ENCODE peak calls at places on chromosomes 12 and 14, in ten cellular contexts. C is AG04449, O is OCI-LY7, M is tibial artery, U is neural progenitor cell, W is GM12864, L is mesenchymal stem cell, R is stomach, K is fibroblast of lung, N is psoas muscle. P is an unnamed sample.

GRCh38 chr12:105409881-105410471 is 79.5 kb downstream of the C12orf75 start:
- DNase-seq in O (no peak), U (no peak), W (no peak), R (peak), L (no peak), N (peak), K (peak), C (no peak), M (peak), P (peak)

GRCh38 chr12:95634622-95635621 is 83.6 kb upstream of the USP44 start:
- DNase-seq in W (no peak), L (peak), N (no peak), U (no peak), K (peak), M (no peak), C (no peak), R (peak), O (no peak), P (peak)

GRCh38 chr14:86654558-86655184 is 1124.7 kb downstream of the FLRT2 start:
- DNase-seq in W (no peak), M (no peak), N (no peak), L (peak), O (peak), U (peak), C (no peak), K (peak), R (peak), P (peak)

GRCh38 chr14:35944847-35945246 is 118.7 kb downstream of the BRMS1L start:
- DNase-seq in R (no peak), U (peak), W (no peak), M (no peak), O (peak), C (no peak), L (no peak), K (no peak), N (no peak), P (no peak)

GRCh38 chr12:64670856-64671639 is 60.8 kb downstream of the RASSF3 start:
- DNase-seq in M (no peak), L (peak), K (peak), U (no peak), O (no peak), N (no peak), C (no peak), R (peak), W (no peak), P (peak)

GRCh38 chr14:86402547-86402946 is 872.6 kb downstream of the FLRT2 start:
- DNase-seq in R (no peak), O (no peak), L (no peak), W (no peak), N (no peak), C (no peak), K (no peak), M (no peak), U (no peak), P (no peak)

GRCh38 chr14:68692916-68693771 is 99.7 kb downstream of the ZFP36L1 start:
- DNase-seq in U (no peak), L (peak), O (no peak), N (no peak), M (peak), W (no peak), K (peak), R (no peak), C (peak), P (peak)

GRCh38 chr12:93978553-93978952 is 169.8 kb upstream of the PLXNC1 start:
- DNase-seq in K (peak), U (no peak), C (peak), W (no peak), R (no peak), M (no peak), L (peak), O (no peak), N (no peak), P (peak)

GRCh38 chr14:55366271-55366670 is 45.4 kb downstream of the ATG14 start:
- DNase-seq in N (no peak), R (no peak), M (no peak), W (no peak), C (peak), K (peak), L (peak), O (no peak), U (no peak), P (peak)

GRCh38 chr12:65496617-65497016 is 218.1 kb downstream of the MSRB3 start:
- DNase-seq in K (peak), L (peak), W (no peak), U (no peak), M (no peak), R (no peak), N (peak), C (no peak), O (no peak), P (peak)

GRCh38 chr14:60648169-60648933 is 926 bp downstream of the SIX1 start:
- DNase-seq in R (no peak), U (peak), N (peak), W (no peak), L (no peak), M (peak), C (no peak), K (no peak), O (no peak), P (peak)

GRCh38 chr14:69882915-69883314 is 3.7 kb downstream of the SMOC1 start:
- DNase-seq in W (no peak), K (no peak), N (no peak), O (no peak), M (no peak), U (no peak), R (no peak), C (no peak), L (no peak), P (no peak)

GRCh38 chr12:31629756-31630732 is 29.4 kb upstream of the ETFBKMT start:
- DNase-seq in N (peak), U (no peak), K (peak), R (peak), C (peak), W (no peak), M (no peak), L (peak), O (no peak), P (peak)

GRCh38 chr14:50875359-50876090 is 3.7 kb downstream of the ABHD12B start:
- DNase-seq in K (no peak), W (peak), N (no peak), U (no peak), O (peak), L (no peak), R (no peak), C (no peak), M (no peak), P (peak)

GRCh38 chr12:51368640-51369517 is 22.3 kb downstream of the GALNT6 start:
- DNase-seq in L (no peak), W (peak), R (peak), K (no peak), U (peak), O (peak), M (no peak), C (no peak), N (peak), P (peak)

GRCh38 chr14:96756745-96757144 is 40.4 kb upstream of the VRK1 start:
- DNase-seq in W (no peak), C (no peak), K (no peak), N (no peak), U (no peak), R (no peak), O (no peak), L (no peak), M (no peak), P (no peak)

GRCh38 chr14:66662374-66662773 is 154.4 kb downstream of the GPHN start:
- DNase-seq in R (no peak), C (no peak), O (no peak), M (no peak), W (no peak), N (no peak), L (peak), K (peak), U (peak), P (peak)

GRCh38 chr14:100286484-100287191 is 19.6 kb downstream of the SLC25A29 start:
- DNase-seq in C (no peak), K (no peak), M (no peak), R (peak), N (no peak), O (no peak), U (no peak), W (no peak), L (no peak), P (no peak)

GRCh38 chr14:68463705-68464104 is 329.2 kb downstream of the ZFP36L1 start:
- DNase-seq in O (no peak), R (no peak), W (no peak), K (no peak), M (no peak), N (no peak), U (no peak), L (no peak), C (no peak), P (no peak)

GRCh38 chr12:130337476-130338303 is at the start of gene PIWIL1:
- DNase-seq in W (no peak), N (no peak), M (no peak), R (no peak), O (no peak), U (no peak), C (no peak), K (no peak), L (no peak), P (no peak)

GRCh38 chr14:22012452-22012851 is 338.8 kb upstream of the OR4E1 start:
- DNase-seq in N (peak), R (no peak), W (no peak), C (no peak), U (no peak), M (no peak), L (no peak), O (no peak), K (no peak), P (no peak)

GRCh38 chr12:7837366-7837765 is 35.3 kb downstream of the SLC2A14 start:
- DNase-seq in W (no peak), R (no peak), M (no peak), N (no peak), O (no peak), K (no peak), L (no peak), C (no peak), U (no peak), P (no peak)

GRCh38 chr12:49877066-49877465 is 26.6 kb downstream of the FAIM2 start:
- DNase-seq in K (no peak), O (no peak), L (no peak), M (no peak), R (no peak), W (no peak), N (no peak), C (no peak), U (no peak), P (no peak)

GRCh38 chr14:55599250-55599879 is 19.4 kb downstream of the KTN1 start:
- DNase-seq in U (no peak), C (no peak), M (peak), R (peak), K (no peak), W (no peak), O (no peak), L (no peak), N (peak), P (no peak)

GRCh38 chr12:50964432-50964831 is 12.1 kb downstream of the HIGD1C start:
- DNase-seq in U (no peak), O (no peak), L (no peak), K (no peak), M (no peak), W (no peak), R (no peak), N (no peak), C (no peak), P (no peak)

GRCh38 chr12:51821423-51822260 is 26.9 kb downstream of the FIGNL2 start:
- DNase-seq in N (peak), R (no peak), O (no peak), M (no peak), U (peak), K (no peak), C (no peak), W (no peak), L (no peak), P (no peak)

GRCh38 chr12:106903241-106903950 is 52.3 kb upstream of the TMEM263 start:
- DNase-seq in U (peak), M (peak), R (peak), K (peak), C (no peak), L (peak), O (peak), N (peak), W (no peak), P (peak)

GRCh38 chr14:24578558-24578957 is 2.5 kb upstream of the CTSG start:
- DNase-seq in O (no peak), M (no peak), K (no peak), C (no peak), L (no peak), N (no peak), U (no peak), R (no peak), W (no peak), P (no peak)

GRCh38 chr12:111066744-111067437 is 146.5 kb upstream of the MYL2 start:
- DNase-seq in O (peak), L (no peak), K (no peak), M (no peak), W (peak), C (no peak), N (no peak), U (no peak), R (no peak), P (no peak)

GRCh38 chr12:26870491-26871419 is 37.8 kb upstream of the ITPR2 start:
- DNase-seq in N (peak), C (peak), U (no peak), L (peak), W (peak), M (no peak), R (peak), K (peak), O (no peak), P (peak)

GRCh38 chr12:12713932-12714275 is 3.3 kb upstream of the CDKN1B start:
- DNase-seq in L (no peak), N (no peak), M (no peak), R (no peak), C (no peak), O (no peak), U (no peak), W (no peak), K (no peak), P (no peak)
- H3K4me3 ChIP-seq in L (peak), N (peak), M (peak), R (peak), C (peak), O (peak), U (peak), W (peak), K (peak), P (peak)

GRCh38 chr12:60265741-60266140 is 669.9 kb downstream of the SLC16A7 start:
- DNase-seq in U (no peak), W (no peak), O (no peak), C (no peak), M (no peak), K (peak), L (no peak), R (no peak), N (no peak), P (no peak)
- H3K4me3 ChIP-seq in U (no peak), W (no peak), O (no peak), C (no peak), M (no peak), K (no peak), L (no peak), R (no peak), N (no peak), P (no peak)

GRCh38 chr14:71322660-71323250 is 415.5 kb downstream of the PCNX1 start:
- DNase-seq in N (no peak), K (peak), M (no peak), W (peak), O (peak), R (no peak), U (peak), L (peak), C (no peak), P (peak)
- H3K4me3 ChIP-seq in N (peak), K (peak), M (peak), W (peak), O (peak), R (no peak), U (peak), L (peak), C (peak), P (peak)

GRCh38 chr12:19130224-19131019 is 889 bp downstream of the PLEKHA5 start:
- DNase-seq in M (peak), K (no peak), N (peak), L (no peak), O (no peak), C (no peak), R (peak), U (peak), W (no peak), P (peak)

GRCh38 chr12:19131020-19131431 is 1.5 kb downstream of the PLEKHA5 start:
- DNase-seq in W (no peak), K (peak), L (peak), O (no peak), C (no peak), M (no peak), U (peak), R (peak), N (no peak), P (peak)

GRCh38 chr12:19129486-19130223 is at the start of gene PLEKHA5:
- DNase-seq in O (no peak), L (peak), C (no peak), N (peak), K (peak), U (peak), R (peak), M (peak), W (no peak), P (peak)

GRCh38 chr12:19127270-19127669 is 2.3 kb upstream of the PLEKHA5 start:
- DNase-seq in W (no peak), M (no peak), C (no peak), O (no peak), K (no peak), N (no peak), U (no peak), R (no peak), L (no peak), P (no peak)

GRCh38 chr12:19129121-19129485 is 430 bp upstream of the PLEKHA5 start:
- DNase-seq in L (peak), N (no peak), U (no peak), O (no peak), M (no peak), W (no peak), R (no peak), K (no peak), C (no peak), P (peak)
- H3K4me3 ChIP-seq in L (peak), N (peak), U (peak), O (no peak), M (peak), W (no peak), R (peak), K (peak), C (peak), P (peak)

GRCh38 chr12:48569946-48570345 is at the start of gene LALBA:
- DNase-seq in W (no peak), M (no peak), C (no peak), N (no peak), O (no peak), U (no peak), R (no peak), L (no peak), K (no peak), P (no peak)
- H3K4me3 ChIP-seq in W (no peak), M (no peak), C (no peak), N (no peak), O (no peak), U (no peak), R (no peak), L (no peak), K (no peak), P (no peak)

DNA sequence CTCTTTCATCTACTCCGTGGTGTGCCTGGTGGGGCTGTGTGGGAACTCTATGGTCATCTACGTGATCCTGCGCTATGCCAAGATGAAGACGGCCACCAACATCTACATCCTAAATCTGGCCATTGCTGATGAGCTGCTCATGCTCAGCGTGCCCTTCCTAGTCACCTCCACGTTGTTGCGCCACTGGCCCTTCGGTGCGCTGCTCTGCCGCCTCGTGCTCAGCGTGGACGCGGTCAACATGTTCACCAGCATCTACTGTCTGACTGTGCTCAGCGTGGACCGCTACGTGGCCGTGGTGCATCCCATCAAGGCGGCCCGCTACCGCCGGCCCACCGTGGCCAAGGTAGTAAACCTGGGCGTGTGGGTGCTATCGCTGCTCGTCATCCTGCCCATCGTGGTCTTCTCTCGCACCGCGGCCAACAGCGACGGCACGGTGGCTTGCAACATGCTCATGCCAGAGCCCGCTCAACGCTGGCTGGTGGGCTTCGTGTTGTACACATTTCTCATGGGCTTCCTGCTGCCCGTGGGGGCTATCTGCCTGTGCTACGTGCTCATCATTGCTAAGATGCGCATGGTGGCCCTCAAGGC is 2.0 kb downstream of the SSTR1 start:
- DNase-seq in C (no peak), M (no peak), U (no peak), N (peak), O (no peak), W (no peak), R (peak), K (peak), L (no peak), P (no peak)
- H3K4me3 ChIP-seq in C (peak), M (peak), U (peak), N (peak), O (no peak), W (no peak), R (peak), K (peak), L (peak), P (peak)

DNA sequence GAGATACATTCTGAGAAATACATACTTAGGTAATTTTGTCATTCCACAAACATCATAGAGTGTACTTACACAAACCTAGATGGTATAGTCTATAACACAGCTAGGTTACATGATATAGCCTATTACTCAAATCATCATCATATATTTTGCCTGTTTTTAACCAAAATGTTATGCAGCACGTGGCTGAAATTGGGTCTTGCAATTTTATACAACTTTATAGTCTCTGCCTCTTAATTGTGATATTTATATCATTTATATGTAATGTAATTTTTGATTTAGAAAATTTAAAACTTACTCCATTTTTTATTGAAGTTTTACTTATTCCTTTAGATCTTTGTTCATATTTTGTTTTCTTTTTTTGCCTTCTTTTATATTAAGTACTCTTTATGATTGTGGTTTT is 350.7 kb upstream of the DCN start:
- DNase-seq in U (no peak), W (no peak), C (no peak), L (no peak), K (no peak), R (no peak), O (no peak), M (no peak), N (no peak), P (no peak)
- H3K4me3 ChIP-seq in U (no peak), W (no peak), C (no peak), L (no peak), K (no peak), R (no peak), O (no peak), M (no peak), N (no peak), P (no peak)

DNA sequence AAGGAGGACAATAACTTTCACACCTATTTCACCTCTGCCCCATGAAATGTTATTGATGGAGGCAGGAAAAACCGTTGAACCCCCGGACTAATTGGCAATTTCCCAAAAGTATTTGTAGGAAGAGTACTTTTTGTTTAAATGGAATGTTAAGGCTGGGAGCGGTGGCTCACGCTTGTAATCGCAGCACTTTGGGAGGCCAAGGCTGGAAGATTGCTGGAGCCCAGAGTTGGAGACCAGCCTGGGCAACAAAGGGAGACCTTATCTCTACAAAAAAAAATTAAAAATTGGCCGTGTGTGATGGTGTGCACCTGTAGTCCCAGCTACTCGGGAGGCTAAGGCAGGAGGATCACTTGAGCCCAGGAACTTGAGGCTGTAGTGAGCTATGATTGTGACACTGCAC is 26.0 kb upstream of the SPTLC2 start:
- DNase-seq in O (no peak), M (no peak), L (no peak), R (no peak), K (no peak), N (no peak), C (no peak), W (no peak), U (no peak), P (no peak)
- H3K4me3 ChIP-seq in O (no peak), M (peak), L (peak), R (peak), K (peak), N (peak), C (no peak), W (no peak), U (no peak), P (peak)